ENCODE peak calls at places on chromosomes 5 and 9, in nine cellular contexts. G is occipital lobe; V is activated CD4-positive, alpha-beta T cell treated with anti-CD3 and anti-CD28 coated beads for 36 hours; Z is upper lobe of left lung; Y is kidney; P is stimulated activated CD4-positive, alpha-beta T cell treated with anti-CD3 and anti-CD28 coated beads, Interleukin-2, amount 100 ng/mL, for 4 hours; T is sciatic nerve; D is lung microvascular endothelial cell; M is A172. Q is an unnamed sample.

GRCh38 chr5:163165277-163165676 is 272.1 kb upstream of the CCNG1 start:
- DNase-seq in M (no peak), D (no peak), Y (no peak), V (no peak), T (no peak), P (no peak), G (no peak), Z (no peak), Q (no peak)

GRCh38 chr5:57595530-57596098 is 113.0 kb upstream of the ACTBL2 start:
- DNase-seq in D (no peak), M (no peak), T (no peak), Y (no peak), V (no peak), Z (no peak), P (no peak), G (no peak), Q (no peak)

GRCh38 chr9:137550958-137551655 is 572 bp upstream of the MRPL41 start:
- DNase-seq in Z (no peak), G (no peak), V (no peak), M (peak; percentile 75), Y (peak; percentile 91), P (no peak), D (no peak), T (no peak), Q (peak; percentile 89)

GRCh38 chr5:174533771-174534221 is 190.6 kb upstream of the MSX2 start:
- DNase-seq in Y (no peak), G (no peak), T (no peak), M (peak; percentile 99), V (no peak), Z (no peak), P (no peak), D (no peak), Q (no peak)

GRCh38 chr9:95605826-95606555 is 89.2 kb upstream of the PTCH1 start:
- DNase-seq in Y (no peak), T (no peak), V (no peak), G (no peak), P (no peak), M (no peak), D (peak; percentile 7), Z (no peak), Q (no peak)

GRCh38 chr5:91224969-91225368 is 158.1 kb downstream of the ARRDC3 start:
- DNase-seq in D (no peak), T (no peak), V (no peak), Y (no peak), M (no peak), P (no peak), G (no peak), Z (no peak), Q (no peak)

GRCh38 chr5:142578161-142578830 is 107.6 kb downstream of the FGF1 start:
- DNase-seq in T (no peak), P (no peak), D (no peak), M (no peak), V (no peak), Y (no peak), G (no peak), Z (no peak), Q (no peak)

GRCh38 chr5:117812866-117813265 is 1175.5 kb downstream of the DTWD2 start:
- DNase-seq in Y (no peak), V (no peak), M (peak; percentile 23), G (no peak), Z (no peak), P (no peak), T (no peak), D (no peak), Q (no peak)